ENCODE peak calls at places on chromosomes 16 and 17, in five cellular contexts. F is sigmoid colon, P is tibial nerve, E is HepG2, Q is transverse colon. R is an unnamed sample.
A peak's percentile ranks its signal among the peaks of the same experiment; 100 is the strongest.

GRCh38 chr17:78058001-78058400 is 70.6 kb downstream of the TMC6 start:
- DNase-seq in P (no peak), E (no peak), Q (no peak), F (no peak), R (no peak)

GRCh38 chr17:10151667-10152496 is 46.5 kb downstream of the GAS7 start:
- DNase-seq in Q (peak; percentile 26), F (peak; percentile 74), E (no peak), P (no peak), R (peak; percentile 27)

GRCh38 chr16:75138636-75139035 is 9.7 kb upstream of the ZFP1 start:
- DNase-seq in E (no peak), F (no peak), P (no peak), Q (no peak), R (no peak)

GRCh38 chr17:7881655-7882054 is 6.9 kb upstream of the CHD3 start:
- DNase-seq in Q (no peak), P (no peak), F (no peak), E (no peak), R (no peak)

GRCh38 chr16:14510939-14511797 is 118.9 kb downstream of the PARN start:
- DNase-seq in E (peak; percentile 99), F (no peak), P (no peak), Q (no peak), R (no peak)

GRCh38 chr16:3009568-3010390 is 2.9 kb upstream of the CLDN9 start:
- DNase-seq in E (no peak), Q (peak; percentile 49), P (no peak), F (no peak), R (peak; percentile 80)

GRCh38 chr16:89155184-89155679 is 16.3 kb upstream of the CDH15 start:
- DNase-seq in Q (peak; percentile 64), P (peak; percentile 43), E (no peak), F (peak; percentile 91), R (peak; percentile 59)

GRCh38 chr16:73063854-73064226 is 15.9 kb upstream of the ZFHX3 start:
- DNase-seq in P (no peak), F (no peak), Q (no peak), E (no peak), R (no peak)

GRCh38 chr17:75639771-75640555 is 6.7 kb downstream of the SMIM5 start:
- DNase-seq in Q (peak; percentile 80), F (no peak), E (no peak), P (no peak), R (peak; percentile 83)

GRCh38 chr16:30458561-30459394 is 13.1 kb upstream of the SEPHS2 start:
- DNase-seq in P (no peak), Q (peak; percentile 68), F (peak; percentile 68), E (peak; percentile 63), R (peak; percentile 52)

GRCh38 chr16:67579686-67580085 is 17.4 kb downstream of the CTCF start:
- DNase-seq in Q (no peak), E (no peak), F (no peak), P (no peak), R (no peak)

GRCh38 chr16:70747703-70748631 is 53.0 kb downstream of the VAC14 start:
- DNase-seq in E (no peak), P (no peak), F (no peak), Q (no peak), R (no peak)

DNA sequence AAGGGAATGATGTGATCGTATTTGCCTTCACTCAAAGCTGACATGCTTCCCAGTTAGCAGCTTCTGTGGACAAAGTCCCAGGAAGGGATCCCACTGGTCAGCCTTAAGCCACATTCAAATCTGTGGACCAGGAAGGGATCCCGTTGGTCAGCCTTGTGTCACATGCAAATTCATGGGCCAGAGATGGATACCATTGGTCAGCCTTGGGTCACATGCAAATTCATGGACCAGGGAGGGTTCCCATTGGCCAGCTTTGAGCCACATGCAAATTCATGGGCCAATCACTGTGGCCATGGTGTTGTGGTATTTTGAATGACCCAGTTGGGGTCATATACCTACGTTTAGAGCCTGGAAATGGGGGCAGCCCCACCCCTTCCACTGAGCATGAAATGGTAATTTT is 201.6 kb downstream of the HS3ST4 start:
- DNase-seq in E (no peak), P (no peak), F (no peak), Q (no peak), R (no peak)
- TF ChIP-seq EP300 in E (no peak), P (no peak), F (no peak), Q (no peak), R (no peak)

GRCh38 chr16:53773150-53773846 is 69.3 kb downstream of the FTO start:
- DNase-seq in Q (peak; percentile 51), P (no peak), F (no peak), E (peak; percentile 81), R (peak; percentile 29)
- H3K27ac ChIP-seq in Q (peak overlapping the region; percentile 38), P (no peak overlapping the region), F (no peak overlapping the region), E (peak overlapping the region; percentile 5), R (peak overlapping the region; percentile 64)

DNA sequence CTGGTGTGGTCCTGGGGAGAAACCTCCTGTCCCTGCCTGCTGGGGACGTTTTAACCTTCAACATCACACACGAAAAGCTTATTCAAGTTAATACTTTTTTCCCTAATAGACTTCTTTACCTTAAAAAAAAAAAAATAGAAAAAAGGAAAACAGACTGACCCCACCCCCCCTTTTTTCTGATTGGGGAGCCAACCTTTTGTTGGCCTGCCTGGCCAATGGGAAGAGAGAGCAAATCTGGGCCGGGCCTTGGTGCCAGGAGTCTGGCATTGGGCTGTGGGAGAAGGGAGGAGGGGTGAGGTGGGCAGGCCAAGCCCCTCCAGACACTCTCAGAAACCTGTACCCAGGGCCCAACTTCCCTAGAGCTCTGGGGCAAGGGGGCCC is 3.0 kb downstream of the CBX8 start:
- DNase-seq in P (no peak), E (no peak), Q (no peak), F (no peak), R (no peak)
- H3K27me3 ChIP-seq in P (peaks cover 74% of the 10 kb centered on the region), E (peaks cover 48% of the 10 kb centered on the region), Q (peaks cover 66% of the 10 kb centered on the region), F (peaks cover 56% of the 10 kb centered on the region), R (peaks cover 81% of the 10 kb centered on the region)

DNA sequence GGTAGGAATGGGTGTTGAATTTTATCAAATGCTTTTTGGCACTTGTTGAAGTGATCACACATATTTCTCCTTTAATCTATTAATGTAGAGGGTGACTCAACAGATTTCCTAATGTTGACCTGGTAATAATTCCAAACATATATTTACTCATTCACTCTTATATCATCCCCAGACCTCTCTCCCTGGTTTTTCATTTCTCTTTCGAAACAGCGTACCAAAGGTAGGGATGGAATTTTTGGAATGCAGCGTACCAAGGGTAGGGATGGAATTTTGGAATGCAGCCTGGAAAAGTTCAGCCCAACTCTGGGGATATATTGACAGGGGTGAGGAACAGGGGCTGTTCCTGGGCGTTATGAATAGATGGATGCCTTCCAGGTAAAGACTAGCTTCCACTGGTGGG is 7.3 kb downstream of the KIF18B start:
- DNase-seq in E (peak; percentile 69), P (no peak), F (peak; percentile 6), Q (no peak), R (no peak)
- TF ChIP-seq EP300 in E (no peak), P (no peak), F (no peak), Q (no peak), R (no peak)

GRCh38 chr17:73960469-73960868 is 243.0 kb upstream of the RPL38 start:
- DNase-seq in Q (no peak), P (no peak), F (no peak), E (no peak), R (no peak)
- H3K27ac ChIP-seq in Q (no peak overlapping the region), P (no peak overlapping the region), F (no peak overlapping the region), E (no peak overlapping the region), R (no peak overlapping the region)

DNA sequence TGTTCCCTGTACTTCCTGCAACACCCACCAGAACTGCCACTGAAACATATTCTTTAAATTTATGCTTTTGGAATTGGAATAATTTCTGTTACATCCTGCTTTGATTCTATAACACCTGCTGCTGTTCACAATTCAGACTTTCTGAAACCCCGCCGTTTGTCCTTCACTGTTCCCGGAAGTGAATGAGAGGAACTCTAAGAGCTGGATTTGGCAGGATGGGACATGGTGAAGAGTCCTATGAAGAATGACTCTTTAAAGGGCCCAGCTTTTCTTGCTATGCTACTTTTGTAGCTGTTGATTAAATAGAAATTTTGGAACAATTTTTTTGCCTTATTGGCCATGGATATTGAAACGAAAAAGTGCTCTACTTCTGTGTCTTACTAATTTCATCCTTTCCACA is 8.9 kb downstream of the AP2B1 start:
- DNase-seq in F (no peak), Q (no peak), P (no peak), E (no peak), R (no peak)
- H3K27me3 ChIP-seq in F (no peaks in the 10 kb centered on the region), Q (no peaks in the 10 kb centered on the region), P (no peaks in the 10 kb centered on the region), E (no peaks in the 10 kb centered on the region), R (no peaks in the 10 kb centered on the region)

GRCh38 chr17:48294193-48294909 is 135.7 kb downstream of the SKAP1 start:
- DNase-seq in F (no peak), P (no peak), E (no peak), Q (no peak), R (no peak)
- TF ChIP-seq EP300 in F (no peak), P (no peak), E (no peak), Q (no peak), R (no peak)

GRCh38 chr17:17062356-17062755 is 20.1 kb downstream of the MPRIP start:
- DNase-seq in F (peak; percentile 45), E (no peak), Q (no peak), P (no peak), R (no peak)

GRCh38 chr17:17061516-17061915 is 19.3 kb downstream of the MPRIP start:
- DNase-seq in E (no peak), Q (no peak), P (no peak), F (peak; percentile 51), R (no peak)

GRCh38 chr17:17062866-17063265 is 20.6 kb downstream of the MPRIP start:
- DNase-seq in E (no peak), F (peak; percentile 64), Q (no peak), P (no peak), R (no peak)

GRCh38 chr17:17064322-17064721 is 22.1 kb downstream of the MPRIP start:
- DNase-seq in Q (peak; percentile 2), P (no peak), F (peak; percentile 26), E (no peak), R (no peak)

GRCh38 chr17:17063546-17064122 is 21.4 kb downstream of the MPRIP start:
- DNase-seq in P (peak; percentile 64), Q (peak; percentile 33), E (no peak), F (peak; percentile 83), R (peak; percentile 39)
- H3K27ac ChIP-seq in P (no peak overlapping the region), Q (no peak overlapping the region), E (no peak overlapping the region), F (peak overlapping the region; percentile 14), R (no peak overlapping the region)

GRCh38 chr17:81057079-81057730 is 22.3 kb downstream of the BAIAP2 start:
- DNase-seq in P (peak; percentile 76), F (peak; percentile 93), Q (peak; percentile 85), E (no peak), R (peak; percentile 84)

GRCh38 chr17:81054308-81054707 is 19.4 kb downstream of the BAIAP2 start:
- DNase-seq in F (no peak), E (no peak), P (no peak), Q (no peak), R (no peak)

GRCh38 chr17:81056352-81056751 is 21.4 kb downstream of the BAIAP2 start:
- DNase-seq in Q (no peak), F (no peak), P (no peak), E (no peak), R (no peak)

GRCh38 chr17:81053043-81053970 is 18.4 kb downstream of the BAIAP2 start:
- DNase-seq in Q (no peak), F (no peak), E (no peak), P (no peak), R (no peak)

DNA sequence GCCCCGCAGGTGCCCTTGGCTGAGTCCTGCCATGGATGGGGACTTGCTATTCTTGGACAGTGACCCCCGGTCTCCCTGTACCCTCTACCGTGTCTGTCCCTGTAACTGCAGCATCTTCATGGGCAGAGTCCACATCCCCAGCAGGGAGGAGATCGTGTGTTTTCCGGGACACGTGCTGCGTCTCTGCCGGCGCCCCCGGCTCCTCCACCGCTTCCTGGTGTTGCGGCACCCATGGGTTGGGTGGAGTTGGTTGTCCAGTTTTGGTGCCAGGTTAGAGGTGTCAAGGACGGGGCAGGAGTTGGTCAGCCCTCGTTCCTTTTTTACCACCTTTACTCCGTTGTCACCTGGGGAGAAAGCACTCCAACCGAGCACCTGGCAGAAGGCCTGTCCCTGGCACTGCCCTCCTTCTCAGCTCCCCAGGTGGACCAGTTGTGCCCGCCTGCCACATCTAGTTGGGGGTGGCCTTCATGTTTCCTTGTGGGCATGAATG is 20.0 kb downstream of the BAIAP2 start:
- DNase-seq in Q (no peak), E (no peak), P (no peak), F (no peak), R (no peak)
- H3K27me3 ChIP-seq in Q (no peaks in the 10 kb centered on the region), E (no peaks in the 10 kb centered on the region), P (no peaks in the 10 kb centered on the region), F (no peaks in the 10 kb centered on the region), R (no peaks in the 10 kb centered on the region)

R was measured in stomach.